ENCODE peak calls at places on chromosome 4, in four cellular contexts. Z is progenitor cell of endocrine pancreas, M is mucosa of descending colon, D is brain microvascular endothelial cell. L is an unnamed sample.

GRCh38 chr4:19286924-19287323 is 964.8 kb upstream of the SLIT2 start:
- DNase-seq in Z (no peak), M (no peak), D (no peak), L (no peak)

GRCh38 chr4:22030321-22030720 is 81.7 kb upstream of the KCNIP4 start:
- DNase-seq in Z (no peak), M (no peak), D (no peak), L (no peak)

GRCh38 chr4:158172558-158173258 is at the start of gene GASK1B:
- DNase-seq in Z (no peak), M (peak), D (peak), L (no peak)

GRCh38 chr4:42281324-42282020 is 115.8 kb upstream of the SHISA3 start:
- DNase-seq in Z (no peak), M (no peak), D (no peak), L (no peak)

GRCh38 chr4:142168181-142168580 is 531.8 kb downstream of the IL15 start:
- DNase-seq in Z (no peak), M (no peak), D (no peak), L (no peak)

GRCh38 chr4:148843625-148844024 is 401.4 kb upstream of the NR3C2 start:
- DNase-seq in Z (no peak), M (no peak), D (no peak), L (no peak)

GRCh38 chr4:30429813-30430466 is 290.2 kb upstream of the PCDH7 start:
- DNase-seq in Z (no peak), M (no peak), D (peak), L (no peak)

GRCh38 chr4:4602468-4602867 is 60.6 kb upstream of the STX18 start:
- DNase-seq in Z (no peak), M (no peak), D (no peak), L (no peak)

GRCh38 chr4:83370640-83370906 is 35.9 kb upstream of the HPSE start:
- DNase-seq in Z (no peak), M (no peak), D (peak), L (no peak)

GRCh38 chr4:96326846-96327245 is 487.0 kb downstream of the PDHA2 start:
- DNase-seq in Z (no peak), M (no peak), D (no peak), L (no peak)

GRCh38 chr4:82555279-82555678 is 6.5 kb downstream of the TMEM150C start:
- DNase-seq in Z (no peak), M (no peak), D (no peak), L (no peak)

GRCh38 chr4:163353054-163353453 is 9.4 kb downstream of the NPY5R start:
- DNase-seq in Z (no peak), M (no peak), D (no peak), L (no peak)

GRCh38 chr4:141896687-141897086 is 260.3 kb downstream of the IL15 start:
- DNase-seq in Z (no peak), M (no peak), D (no peak), L (no peak)

GRCh38 chr4:26557164-26557563 is 26.7 kb upstream of the TBC1D19 start:
- DNase-seq in Z (no peak), M (no peak), D (peak), L (no peak)

GRCh38 chr4:4859010-4859798 is at the start of gene MSX1:
- DNase-seq in Z (peak), M (peak), D (peak), L (peak)

GRCh38 chr4:19478791-19479190 is 772.9 kb upstream of the SLIT2 start:
- DNase-seq in Z (no peak), M (no peak), D (no peak), L (no peak)

GRCh38 chr4:66307641-66308438 is 637.6 kb upstream of the EPHA5 start:
- DNase-seq in Z (no peak), M (no peak), D (no peak), L (no peak)

GRCh38 chr4:34733185-34733916 is 1511.0 kb downstream of the ARAP2 start:
- DNase-seq in Z (no peak), M (no peak), D (no peak), L (no peak)

GRCh38 chr4:81427605-81427922 is 44.1 kb downstream of the RASGEF1B start:
- DNase-seq in Z (no peak), M (no peak), D (peak), L (no peak)

GRCh38 chr4:57162499-57163019 is 52.4 kb upstream of the IGFBP7 start:
- DNase-seq in Z (no peak), M (no peak), D (no peak), L (no peak)

GRCh38 chr4:39763714-39764572 is 66.0 kb downstream of the UBE2K start:
- DNase-seq in Z (no peak), M (no peak), D (no peak), L (no peak)

GRCh38 chr4:55175779-55176231 is 50.4 kb upstream of the KDR start:
- DNase-seq in Z (no peak), M (no peak), D (peak), L (no peak)

GRCh38 chr4:42320822-42321388 is 76.4 kb upstream of the SHISA3 start:
- DNase-seq in Z (no peak), M (no peak), D (no peak), L (no peak)

GRCh38 chr4:84167579-84167978 is 331.5 kb downstream of the NKX6-1 start:
- DNase-seq in Z (no peak), M (no peak), D (no peak), L (no peak)

GRCh38 chr4:176226736-176227135 is 31.4 kb upstream of the SPATA4 start:
- DNase-seq in Z (no peak), M (no peak), D (no peak), L (no peak)

GRCh38 chr4:115159141-115159540 is 45.7 kb upstream of the NDST4 start:
- DNase-seq in Z (no peak), M (no peak), D (no peak), L (no peak)

GRCh38 chr4:115152081-115152480 is 38.7 kb upstream of the NDST4 start:
- DNase-seq in Z (no peak), M (no peak), D (no peak), L (no peak)

GRCh38 chr4:115154826-115155225 is 41.4 kb upstream of the NDST4 start:
- DNase-seq in Z (no peak), M (no peak), D (no peak), L (no peak)
- TF ChIP-seq CTCF in Z (no peak), M (no peak), D (peak), L (no peak)

DNA sequence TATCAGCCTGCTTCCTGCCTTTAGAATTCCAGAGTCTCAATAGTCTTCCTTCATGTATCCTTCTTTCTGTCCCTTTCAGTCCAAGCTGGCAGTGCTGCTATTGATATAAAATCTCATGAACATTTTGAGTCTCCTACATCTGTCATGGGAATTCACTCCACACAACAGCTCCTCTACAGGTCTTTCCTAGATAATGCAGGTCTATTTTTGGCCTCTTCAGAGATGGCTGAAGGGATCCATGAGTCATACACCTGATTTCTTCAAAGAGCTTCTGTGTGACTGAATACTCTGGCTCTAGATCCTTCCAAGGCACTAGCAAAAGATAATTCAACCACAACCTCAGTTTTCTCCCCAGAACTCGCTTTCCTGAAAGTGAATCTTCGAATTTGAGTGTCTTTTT is 115.4 kb downstream of the STPG2 start:
- DNase-seq in Z (no peak), M (no peak), D (peak), L (no peak)
- TF ChIP-seq CTCF in Z (peak), M (no peak), D (peak), L (no peak)

GRCh38 chr4:7554885-7555284 is 120.2 kb upstream of the PSAPL1 start:
- DNase-seq in Z (no peak), M (no peak), D (no peak), L (no peak)
- TF ChIP-seq CTCF in Z (peak), M (no peak), D (no peak), L (no peak)

GRCh38 chr4:78437608-78438088 is 113.9 kb upstream of the ANXA3 start:
- DNase-seq in Z (no peak), M (no peak), D (no peak), L (no peak)
- TF ChIP-seq CTCF in Z (no peak), M (no peak), D (no peak), L (no peak)

DNA sequence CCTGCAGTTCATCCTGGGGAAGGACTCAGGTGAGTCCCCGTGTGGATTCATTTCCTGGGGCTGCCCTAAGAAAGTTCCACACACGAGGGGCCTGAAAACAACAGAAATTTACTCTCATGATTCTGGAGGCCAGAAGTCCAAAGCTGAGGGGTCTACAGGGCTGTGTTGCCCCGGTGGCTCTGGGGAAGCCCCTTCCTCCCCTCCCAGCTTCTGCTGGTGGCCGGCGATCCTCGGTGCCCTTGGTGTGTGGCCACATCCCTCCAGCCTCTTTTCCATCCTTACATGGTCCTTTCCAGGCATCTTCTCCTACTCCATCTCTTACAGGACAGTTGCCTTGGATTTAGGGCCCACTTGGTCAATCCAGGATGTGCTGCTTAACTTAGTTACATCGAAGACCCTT is 15.1 kb downstream of the SH3BP2 start:
- DNase-seq in Z (no peak), M (no peak), D (no peak), L (no peak)
- TF ChIP-seq CTCF in Z (no peak), M (no peak), D (no peak), L (no peak)

GRCh38 chr4:175071123-175071522 is 153.0 kb downstream of the ADAM29 start:
- DNase-seq in Z (no peak), M (no peak), D (peak), L (no peak)
- TF ChIP-seq CTCF in Z (no peak), M (no peak), D (no peak), L (no peak)

L was measured in omental fat pad.